ENCODE peak calls at places on chromosomes 13 and 19, in seven cellular contexts. One of them, this sample, is unnamed.
A peak's percentile ranks its signal among the peaks of the same experiment; 100 is the strongest.

GRCh38 chr19:49591731-49592485 is 926 bp downstream of the PRR12 start:
- DNase-seq in CD4-positive, alpha-beta T cell: peak; percentile 39
- DNase-seq in cardiac fibroblast: peak; percentile 42
- DNase-seq in upper lobe of left lung: peak; percentile 38
- DNase-seq in endothelial cell: peak; percentile 40
- DNase-seq in thyroid gland: peak; percentile 54
- DNase-seq in tibial artery: peak; percentile 75
- DNase-seq in this sample: no peak

GRCh38 chr13:28717170-28717569 is 1.6 kb downstream of the SLC46A3 start:
- DNase-seq in CD4-positive, alpha-beta T cell: no peak
- DNase-seq in cardiac fibroblast: no peak
- DNase-seq in upper lobe of left lung: no peak
- DNase-seq in endothelial cell: no peak
- DNase-seq in thyroid gland: no peak
- DNase-seq in tibial artery: no peak
- DNase-seq in this sample: no peak

GRCh38 chr13:113954046-113954841 is 19.6 kb downstream of the C13orf46 start:
- DNase-seq in CD4-positive, alpha-beta T cell: no peak
- DNase-seq in cardiac fibroblast: no peak
- DNase-seq in upper lobe of left lung: no peak
- DNase-seq in endothelial cell: no peak
- DNase-seq in thyroid gland: no peak
- DNase-seq in tibial artery: no peak
- DNase-seq in this sample: no peak

GRCh38 chr13:73336789-73337188 is 278.0 kb downstream of the KLF5 start:
- DNase-seq in CD4-positive, alpha-beta T cell: no peak
- DNase-seq in cardiac fibroblast: no peak
- DNase-seq in upper lobe of left lung: no peak
- DNase-seq in endothelial cell: no peak
- DNase-seq in thyroid gland: no peak
- DNase-seq in tibial artery: no peak
- DNase-seq in this sample: no peak

GRCh38 chr19:35615036-35615435 is 2.5 kb downstream of the HAUS5 start:
- DNase-seq in CD4-positive, alpha-beta T cell: no peak
- DNase-seq in cardiac fibroblast: no peak
- DNase-seq in upper lobe of left lung: no peak
- DNase-seq in endothelial cell: no peak
- DNase-seq in thyroid gland: no peak
- DNase-seq in tibial artery: no peak
- DNase-seq in this sample: no peak

GRCh38 chr13:104740616-104741222 is 1674.5 kb upstream of the SLC10A2 start:
- DNase-seq in CD4-positive, alpha-beta T cell: no peak
- DNase-seq in cardiac fibroblast: no peak
- DNase-seq in upper lobe of left lung: no peak
- DNase-seq in endothelial cell: no peak
- DNase-seq in thyroid gland: no peak
- DNase-seq in tibial artery: no peak
- DNase-seq in this sample: no peak

GRCh38 chr13:26897706-26898550 is 137.3 kb upstream of the GPR12 start:
- DNase-seq in CD4-positive, alpha-beta T cell: no peak
- DNase-seq in cardiac fibroblast: no peak
- DNase-seq in upper lobe of left lung: no peak
- DNase-seq in endothelial cell: no peak
- DNase-seq in thyroid gland: no peak
- DNase-seq in tibial artery: no peak
- DNase-seq in this sample: no peak

GRCh38 chr13:99280166-99280565 is 22.0 kb upstream of the GPR18 start:
- DNase-seq in CD4-positive, alpha-beta T cell: no peak
- DNase-seq in cardiac fibroblast: peak; percentile 8
- DNase-seq in upper lobe of left lung: no peak
- DNase-seq in endothelial cell: no peak
- DNase-seq in thyroid gland: no peak
- DNase-seq in tibial artery: no peak
- DNase-seq in this sample: no peak

GRCh38 chr13:21698975-21699679 is 28.3 kb downstream of the FGF9 start:
- DNase-seq in CD4-positive, alpha-beta T cell: no peak
- DNase-seq in cardiac fibroblast: no peak
- DNase-seq in upper lobe of left lung: peak; percentile 47
- DNase-seq in endothelial cell: no peak
- DNase-seq in thyroid gland: no peak
- DNase-seq in tibial artery: no peak
- DNase-seq in this sample: no peak

GRCh38 chr19:19663292-19664120 is at the start of gene ATP13A1:
- DNase-seq in CD4-positive, alpha-beta T cell: peak; percentile 90
- DNase-seq in cardiac fibroblast: peak; percentile 99
- DNase-seq in upper lobe of left lung: peak; percentile 98
- DNase-seq in endothelial cell: peak; percentile 87
- DNase-seq in thyroid gland: peak; percentile 99
- DNase-seq in tibial artery: peak; percentile 99
- DNase-seq in this sample: peak; percentile 90
- TF ChIP-seq CTCF in CD4-positive, alpha-beta T cell: no peak
- TF ChIP-seq CTCF in cardiac fibroblast: no peak
- TF ChIP-seq CTCF in upper lobe of left lung: peak; percentile 54
- TF ChIP-seq CTCF in endothelial cell: no peak
- TF ChIP-seq CTCF in thyroid gland: no peak
- TF ChIP-seq CTCF in tibial artery: no peak
- TF ChIP-seq CTCF in this sample: peak; percentile 34

GRCh38 chr19:1495799-1496713 is 5.1 kb downstream of the REEP6 start:
- DNase-seq in CD4-positive, alpha-beta T cell: no peak
- DNase-seq in cardiac fibroblast: no peak
- DNase-seq in upper lobe of left lung: peak; percentile 34
- DNase-seq in endothelial cell: no peak
- DNase-seq in thyroid gland: peak; percentile 21
- DNase-seq in tibial artery: no peak
- DNase-seq in this sample: no peak
- TF ChIP-seq CTCF in CD4-positive, alpha-beta T cell: no peak
- TF ChIP-seq CTCF in cardiac fibroblast: no peak
- TF ChIP-seq CTCF in upper lobe of left lung: no peak
- TF ChIP-seq CTCF in endothelial cell: no peak
- TF ChIP-seq CTCF in thyroid gland: no peak
- TF ChIP-seq CTCF in tibial artery: no peak
- TF ChIP-seq CTCF in this sample: no peak

DNA sequence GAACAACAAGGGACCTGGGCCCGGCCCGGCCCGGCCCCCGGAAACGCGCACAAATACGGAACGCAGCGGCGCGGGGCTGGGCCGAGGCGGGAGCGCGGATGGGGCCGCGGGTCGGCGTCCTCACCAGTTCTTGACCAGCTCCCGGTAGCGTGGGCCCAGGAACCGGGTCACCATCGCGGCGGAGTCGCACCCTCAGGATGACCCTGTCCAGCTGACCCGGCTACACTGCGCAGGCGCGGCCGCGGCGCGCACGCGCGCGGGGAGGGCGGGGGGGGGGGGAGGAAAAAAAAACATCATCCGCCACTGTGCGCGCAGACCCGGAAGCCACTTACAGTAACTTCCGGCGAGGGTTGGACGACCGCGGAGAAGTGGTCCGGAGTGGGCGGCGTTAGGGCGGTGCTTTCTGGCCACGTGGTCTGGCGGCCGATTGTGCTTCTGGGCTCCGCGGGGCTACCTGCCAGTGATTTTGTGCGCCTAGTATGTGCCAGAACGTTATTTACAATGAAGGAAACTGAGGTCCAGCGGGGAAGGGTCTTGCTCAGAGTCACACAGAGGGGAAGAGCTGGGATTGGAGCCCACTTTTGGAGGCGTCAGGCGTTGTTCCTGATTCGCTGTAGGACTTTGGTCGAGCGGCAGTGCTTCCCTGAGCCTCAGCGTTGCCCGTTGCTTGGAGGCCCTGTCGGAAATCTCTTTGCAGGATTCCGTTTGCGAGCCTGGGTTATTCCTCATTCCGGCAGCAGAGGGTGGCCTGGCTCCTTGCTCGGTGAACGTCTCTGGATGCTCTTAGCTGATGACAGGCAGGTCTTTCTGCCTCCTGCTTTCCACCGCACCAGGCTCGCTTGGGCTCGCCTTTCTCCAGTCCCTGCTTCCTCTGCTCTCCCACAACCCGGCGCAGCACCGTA is at the start of gene UQCR11:
- DNase-seq in CD4-positive, alpha-beta T cell: peak; percentile 80
- DNase-seq in cardiac fibroblast: peak; percentile 98
- DNase-seq in upper lobe of left lung: peak; percentile 95
- DNase-seq in endothelial cell: peak; percentile 86
- DNase-seq in thyroid gland: peak; percentile 95
- DNase-seq in tibial artery: peak; percentile 97
- DNase-seq in this sample: peak; percentile 83
- TF ChIP-seq CTCF in CD4-positive, alpha-beta T cell: peak; percentile 67
- TF ChIP-seq CTCF in cardiac fibroblast: peak; percentile 62
- TF ChIP-seq CTCF in upper lobe of left lung: peak; percentile 76
- TF ChIP-seq CTCF in endothelial cell: no peak
- TF ChIP-seq CTCF in thyroid gland: peak; percentile 76
- TF ChIP-seq CTCF in tibial artery: peak; percentile 76
- TF ChIP-seq CTCF in this sample: peak; percentile 61

GRCh38 chr19:11964496-11964857 is 363 bp upstream of the ZNF763 start:
- DNase-seq in CD4-positive, alpha-beta T cell: no peak
- DNase-seq in cardiac fibroblast: no peak
- DNase-seq in upper lobe of left lung: peak; percentile 69
- DNase-seq in endothelial cell: no peak
- DNase-seq in thyroid gland: no peak
- DNase-seq in tibial artery: no peak
- DNase-seq in this sample: no peak
- TF ChIP-seq CTCF in CD4-positive, alpha-beta T cell: no peak
- TF ChIP-seq CTCF in cardiac fibroblast: peak; percentile 33
- TF ChIP-seq CTCF in upper lobe of left lung: peak; percentile 58
- TF ChIP-seq CTCF in endothelial cell: no peak
- TF ChIP-seq CTCF in thyroid gland: peak; percentile 33
- TF ChIP-seq CTCF in tibial artery: peak; percentile 18
- TF ChIP-seq CTCF in this sample: no peak

GRCh38 chr13:110509478-110509926 is 52.0 kb downstream of the RAB20 start:
- DNase-seq in CD4-positive, alpha-beta T cell: no peak
- DNase-seq in cardiac fibroblast: no peak
- DNase-seq in upper lobe of left lung: no peak
- DNase-seq in endothelial cell: no peak
- DNase-seq in thyroid gland: no peak
- DNase-seq in tibial artery: no peak
- DNase-seq in this sample: no peak

GRCh38 chr13:110506396-110506795 is 55.1 kb downstream of the RAB20 start:
- DNase-seq in CD4-positive, alpha-beta T cell: no peak
- DNase-seq in cardiac fibroblast: no peak
- DNase-seq in upper lobe of left lung: no peak
- DNase-seq in endothelial cell: no peak
- DNase-seq in thyroid gland: peak; percentile 84
- DNase-seq in tibial artery: peak; percentile 67
- DNase-seq in this sample: no peak

GRCh38 chr13:110506859-110507566 is 54.5 kb downstream of the RAB20 start:
- DNase-seq in CD4-positive, alpha-beta T cell: no peak
- DNase-seq in cardiac fibroblast: peak; percentile 73
- DNase-seq in upper lobe of left lung: peak; percentile 86
- DNase-seq in endothelial cell: no peak
- DNase-seq in thyroid gland: peak; percentile 97
- DNase-seq in tibial artery: peak; percentile 94
- DNase-seq in this sample: no peak

GRCh38 chr13:110505594-110505993 is 55.9 kb downstream of the RAB20 start:
- DNase-seq in CD4-positive, alpha-beta T cell: no peak
- DNase-seq in cardiac fibroblast: no peak
- DNase-seq in upper lobe of left lung: no peak
- DNase-seq in endothelial cell: no peak
- DNase-seq in thyroid gland: no peak
- DNase-seq in tibial artery: no peak
- DNase-seq in this sample: no peak

GRCh38 chr13:110507678-110508381 is 53.7 kb downstream of the RAB20 start:
- DNase-seq in CD4-positive, alpha-beta T cell: no peak
- DNase-seq in cardiac fibroblast: no peak
- DNase-seq in upper lobe of left lung: peak; percentile 78
- DNase-seq in endothelial cell: no peak
- DNase-seq in thyroid gland: peak; percentile 75
- DNase-seq in tibial artery: peak; percentile 72
- DNase-seq in this sample: no peak
- TF ChIP-seq CTCF in CD4-positive, alpha-beta T cell: no peak
- TF ChIP-seq CTCF in cardiac fibroblast: peak; percentile 8
- TF ChIP-seq CTCF in upper lobe of left lung: peak; percentile 27
- TF ChIP-seq CTCF in endothelial cell: no peak
- TF ChIP-seq CTCF in thyroid gland: peak; percentile 50
- TF ChIP-seq CTCF in tibial artery: no peak
- TF ChIP-seq CTCF in this sample: no peak

DNA sequence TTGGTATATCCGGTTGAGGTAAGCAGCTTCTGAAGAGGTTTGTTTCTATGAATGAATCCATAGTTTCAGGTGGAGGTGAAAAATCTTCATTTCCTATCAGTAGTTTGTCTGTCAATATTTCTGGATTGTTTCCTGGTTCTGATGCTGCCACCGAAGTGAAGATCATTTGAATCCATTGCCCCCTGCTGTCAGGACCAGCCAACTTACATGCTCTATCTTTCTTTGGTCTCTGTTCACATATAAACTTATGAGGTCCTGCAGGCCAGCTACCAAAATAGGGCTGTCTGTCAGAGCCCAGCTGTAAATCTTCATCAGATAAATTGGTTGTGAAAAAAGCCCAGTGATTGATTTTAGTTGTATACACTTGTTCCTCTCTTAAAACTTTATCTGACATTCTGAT is 15.2 kb upstream of the N4BP2L1 start:
- DNase-seq in CD4-positive, alpha-beta T cell: no peak
- DNase-seq in cardiac fibroblast: peak; percentile 19
- DNase-seq in upper lobe of left lung: no peak
- DNase-seq in endothelial cell: peak; percentile 27
- DNase-seq in thyroid gland: no peak
- DNase-seq in tibial artery: no peak
- DNase-seq in this sample: no peak
- TF ChIP-seq CTCF in CD4-positive, alpha-beta T cell: peak; percentile 53
- TF ChIP-seq CTCF in cardiac fibroblast: peak; percentile 17
- TF ChIP-seq CTCF in upper lobe of left lung: peak; percentile 38
- TF ChIP-seq CTCF in endothelial cell: peak; percentile 48
- TF ChIP-seq CTCF in thyroid gland: no peak
- TF ChIP-seq CTCF in tibial artery: peak; percentile 32
- TF ChIP-seq CTCF in this sample: peak; percentile 37

GRCh38 chr19:54430306-54431254 is 15.3 kb downstream of the TTYH1 start:
- DNase-seq in CD4-positive, alpha-beta T cell: peak; percentile 41
- DNase-seq in cardiac fibroblast: peak; percentile 46
- DNase-seq in upper lobe of left lung: no peak
- DNase-seq in endothelial cell: peak; percentile 83
- DNase-seq in thyroid gland: peak; percentile 20
- DNase-seq in tibial artery: no peak
- DNase-seq in this sample: no peak
- TF ChIP-seq CTCF in CD4-positive, alpha-beta T cell: no peak
- TF ChIP-seq CTCF in cardiac fibroblast: no peak
- TF ChIP-seq CTCF in upper lobe of left lung: no peak
- TF ChIP-seq CTCF in endothelial cell: no peak
- TF ChIP-seq CTCF in thyroid gland: no peak
- TF ChIP-seq CTCF in tibial artery: no peak
- TF ChIP-seq CTCF in this sample: peak; percentile 20

GRCh38 chr13:76307157-76307556 is 579.0 kb downstream of the KCTD12 start:
- DNase-seq in CD4-positive, alpha-beta T cell: no peak
- DNase-seq in cardiac fibroblast: peak; percentile 68
- DNase-seq in upper lobe of left lung: peak; percentile 21
- DNase-seq in endothelial cell: no peak
- DNase-seq in thyroid gland: peak; percentile 9
- DNase-seq in tibial artery: no peak
- DNase-seq in this sample: no peak
- TF ChIP-seq CTCF in CD4-positive, alpha-beta T cell: no peak
- TF ChIP-seq CTCF in cardiac fibroblast: no peak
- TF ChIP-seq CTCF in upper lobe of left lung: no peak
- TF ChIP-seq CTCF in endothelial cell: no peak
- TF ChIP-seq CTCF in thyroid gland: no peak
- TF ChIP-seq CTCF in tibial artery: no peak
- TF ChIP-seq CTCF in this sample: no peak

GRCh38 chr13:39284801-39285388 is 246.6 kb downstream of the NHLRC3 start:
- DNase-seq in CD4-positive, alpha-beta T cell: no peak
- DNase-seq in cardiac fibroblast: peak; percentile 39
- DNase-seq in upper lobe of left lung: no peak
- DNase-seq in endothelial cell: no peak
- DNase-seq in thyroid gland: no peak
- DNase-seq in tibial artery: no peak
- DNase-seq in this sample: no peak
- TF ChIP-seq CTCF in CD4-positive, alpha-beta T cell: no peak
- TF ChIP-seq CTCF in cardiac fibroblast: no peak
- TF ChIP-seq CTCF in upper lobe of left lung: no peak
- TF ChIP-seq CTCF in endothelial cell: no peak
- TF ChIP-seq CTCF in thyroid gland: no peak
- TF ChIP-seq CTCF in tibial artery: no peak
- TF ChIP-seq CTCF in this sample: no peak